ENCODE peak calls at places on chromosomes 16 and 17, in four cellular contexts. F is stimulated activated CD8-positive, alpha-beta memory T cell treated with anti-CD3 and anti-CD28 coated beads, Interleukin-7, amount 100 ng/mL, for 24 hours; C is HFF-Myc; H is dorsolateral prefrontal cortex. O is an unnamed sample.
A peak's percentile ranks its signal among the peaks of the same experiment; 100 is the strongest.

GRCh38 chr16:72474511-72475123 is 302.7 kb upstream of the PMFBP1 start:
- DNase-seq in H (no peak), F (no peak), C (peak; percentile 31), O (no peak)

GRCh38 chr17:77306790-77307478 is 166.2 kb downstream of the SEC14L1 start:
- DNase-seq in F (no peak), C (no peak), H (no peak), O (no peak)

GRCh38 chr17:61324540-61324868 is 75.1 kb upstream of the TBX2 start:
- DNase-seq in H (no peak), C (no peak), F (no peak), O (no peak)

GRCh38 chr17:3873862-3874261 is 19.0 kb downstream of the CAMKK1 start:
- DNase-seq in C (no peak), F (no peak), H (no peak), O (no peak)

GRCh38 chr16:50368410-50369132 is at the start of gene BRD7:
- DNase-seq in F (peak; percentile 37), H (no peak), C (no peak), O (peak; percentile 85)

GRCh38 chr17:51120739-51121619 is at the start of gene SPAG9:
- DNase-seq in F (peak; percentile 76), C (peak; percentile 77), H (peak; percentile 90), O (peak; percentile 94)

GRCh38 chr17:71613996-71614395 is 506.8 kb upstream of the SOX9 start:
- DNase-seq in H (no peak), F (no peak), C (no peak), O (no peak)

GRCh38 chr16:60127196-60127595 is 1393.1 kb upstream of the GOT2 start:
- DNase-seq in H (no peak), F (no peak), C (no peak), O (no peak)

GRCh38 chr17:82330322-82331239 is 3.0 kb downstream of the SECTM1 start:
- DNase-seq in H (no peak), C (peak; percentile 27), F (no peak), O (peak; percentile 45)

GRCh38 chr17:27463235-27463677 is 7.0 kb downstream of the KSR1 start:
- DNase-seq in F (no peak), H (no peak), C (no peak), O (no peak)

GRCh38 chr17:73770115-73770848 is 126.0 kb upstream of the SDK2 start:
- DNase-seq in C (peak; percentile 50), F (no peak), H (peak; percentile 84), O (peak; percentile 86)

GRCh38 chr17:48162305-48162934 is 54.9 kb downstream of the SNX11 start:
- DNase-seq in C (no peak), H (no peak), F (no peak), O (no peak)

GRCh38 chr17:6639014-6639650 is 1.4 kb downstream of the KIAA0753 start:
- DNase-seq in C (no peak), H (no peak), F (no peak), O (no peak)

GRCh38 chr16:12020007-12020406 is 43.5 kb downstream of the SNX29 start:
- DNase-seq in C (no peak), F (no peak), H (no peak), O (no peak)

GRCh38 chr16:48622456-48623303 is 12.7 kb upstream of the N4BP1 start:
- DNase-seq in C (no peak), F (no peak), H (no peak), O (no peak)

GRCh38 chr16:67648088-67648763 is 3.3 kb downstream of the CARMIL2 start:
- DNase-seq in F (no peak), H (no peak), C (no peak), O (no peak)

GRCh38 chr16:11354733-11355574 is 9.7 kb downstream of the RMI2 start:
- DNase-seq in C (no peak), F (peak; percentile 53), H (no peak), O (no peak)

GRCh38 chr17:17348872-17349723 is 45.9 kb downstream of the NT5M start:
- DNase-seq in F (no peak), H (no peak), C (no peak), O (peak; percentile 25)

GRCh38 chr16:85521737-85522042 is 91.4 kb upstream of the GSE1 start:
- DNase-seq in C (no peak), H (no peak), F (no peak), O (no peak)